ENCODE peak calls at places on chromosomes 13 and 19, in six cellular contexts. One of them, this sample, is unnamed.
A peak's percentile ranks its signal among the peaks of the same experiment; 100 is the strongest.

GRCh38 chr19:48608798-48609263 is 2.3 kb downstream of the SPACA4 start:
- DNase-seq in cardiac fibroblast: peak; percentile 63
- DNase-seq in DND-41: peak; percentile 52
- DNase-seq in astrocyte of the spinal cord: peak; percentile 34
- DNase-seq in psoas muscle: no peak
- DNase-seq in GM23338: peak; percentile 82
- DNase-seq in this sample: peak; percentile 57

GRCh38 chr13:80654638-80655249 is 313.8 kb upstream of the SPRY2 start:
- DNase-seq in cardiac fibroblast: no peak
- DNase-seq in DND-41: no peak
- DNase-seq in astrocyte of the spinal cord: peak; percentile 13
- DNase-seq in psoas muscle: no peak
- DNase-seq in GM23338: peak; percentile 8
- DNase-seq in this sample: no peak

GRCh38 chr19:46529622-46530451 is 34.2 kb upstream of the PNMA8B start:
- DNase-seq in cardiac fibroblast: peak; percentile 78
- DNase-seq in DND-41: peak; percentile 71
- DNase-seq in astrocyte of the spinal cord: peak; percentile 57
- DNase-seq in psoas muscle: peak; percentile 80
- DNase-seq in GM23338: peak; percentile 78
- DNase-seq in this sample: peak; percentile 45

GRCh38 chr19:23406716-23407115 is 11.4 kb upstream of the ZNF91 start:
- DNase-seq in cardiac fibroblast: no peak
- DNase-seq in DND-41: no peak
- DNase-seq in astrocyte of the spinal cord: no peak
- DNase-seq in psoas muscle: no peak
- DNase-seq in GM23338: no peak
- DNase-seq in this sample: no peak

GRCh38 chr19:47447470-47448359 is 24.0 kb downstream of the SLC8A2 start:
- DNase-seq in cardiac fibroblast: peak; percentile 47
- DNase-seq in DND-41: peak; percentile 43
- DNase-seq in astrocyte of the spinal cord: peak; percentile 15
- DNase-seq in psoas muscle: peak; percentile 76
- DNase-seq in GM23338: peak; percentile 99
- DNase-seq in this sample: peak; percentile 59

GRCh38 chr19:42294471-42295137 is 7.3 kb upstream of the PRR19 start:
- DNase-seq in cardiac fibroblast: no peak
- DNase-seq in DND-41: no peak
- DNase-seq in astrocyte of the spinal cord: no peak
- DNase-seq in psoas muscle: no peak
- DNase-seq in GM23338: no peak
- DNase-seq in this sample: no peak

GRCh38 chr13:27528908-27529307 is 78.5 kb upstream of the MTIF3 start:
- DNase-seq in cardiac fibroblast: no peak
- DNase-seq in DND-41: no peak
- DNase-seq in astrocyte of the spinal cord: no peak
- DNase-seq in psoas muscle: no peak
- DNase-seq in GM23338: no peak
- DNase-seq in this sample: no peak

GRCh38 chr19:53076984-53077383 is 26.2 kb downstream of the ZNF160 start:
- DNase-seq in cardiac fibroblast: peak; percentile 70
- DNase-seq in DND-41: peak; percentile 64
- DNase-seq in astrocyte of the spinal cord: peak; percentile 45
- DNase-seq in psoas muscle: no peak
- DNase-seq in GM23338: peak; percentile 97
- DNase-seq in this sample: no peak

GRCh38 chr13:24734951-24735350 is 29.0 kb upstream of the RNF17 start:
- DNase-seq in cardiac fibroblast: no peak
- DNase-seq in DND-41: no peak
- DNase-seq in astrocyte of the spinal cord: no peak
- DNase-seq in psoas muscle: no peak
- DNase-seq in GM23338: no peak
- DNase-seq in this sample: no peak

GRCh38 chr13:26861951-26862350 is 101.4 kb upstream of the GPR12 start:
- DNase-seq in cardiac fibroblast: no peak
- DNase-seq in DND-41: no peak
- DNase-seq in astrocyte of the spinal cord: no peak
- DNase-seq in psoas muscle: no peak
- DNase-seq in GM23338: no peak
- DNase-seq in this sample: no peak

GRCh38 chr19:28843771-28844492 is 369.0 kb downstream of the UQCRFS1 start:
- DNase-seq in cardiac fibroblast: no peak
- DNase-seq in DND-41: no peak
- DNase-seq in astrocyte of the spinal cord: no peak
- DNase-seq in psoas muscle: no peak
- DNase-seq in GM23338: no peak
- DNase-seq in this sample: no peak

GRCh38 chr13:33524086-33524485 is 238.5 kb upstream of the STARD13 start:
- DNase-seq in cardiac fibroblast: peak; percentile 93
- DNase-seq in DND-41: no peak
- DNase-seq in astrocyte of the spinal cord: peak; percentile 95
- DNase-seq in psoas muscle: no peak
- DNase-seq in GM23338: no peak
- DNase-seq in this sample: no peak

GRCh38 chr13:26991508-26992181 is 180.0 kb downstream of the USP12 start:
- DNase-seq in cardiac fibroblast: no peak
- DNase-seq in DND-41: no peak
- DNase-seq in astrocyte of the spinal cord: no peak
- DNase-seq in psoas muscle: no peak
- DNase-seq in GM23338: no peak
- DNase-seq in this sample: no peak

GRCh38 chr13:35252536-35253205 is 223.8 kb downstream of the MAB21L1 start:
- DNase-seq in cardiac fibroblast: no peak
- DNase-seq in DND-41: peak; percentile 52
- DNase-seq in astrocyte of the spinal cord: no peak
- DNase-seq in psoas muscle: no peak
- DNase-seq in GM23338: no peak
- DNase-seq in this sample: peak; percentile 24

GRCh38 chr19:39362682-39363657 is 20.7 kb downstream of the SAMD4B start:
- DNase-seq in cardiac fibroblast: peak; percentile 70
- DNase-seq in DND-41: no peak
- DNase-seq in astrocyte of the spinal cord: peak; percentile 78
- DNase-seq in psoas muscle: no peak
- DNase-seq in GM23338: no peak
- DNase-seq in this sample: no peak

GRCh38 chr13:96822900-96823299 is 171.4 kb downstream of the OXGR1 start:
- DNase-seq in cardiac fibroblast: peak; percentile 54
- DNase-seq in DND-41: no peak
- DNase-seq in astrocyte of the spinal cord: no peak
- DNase-seq in psoas muscle: no peak
- DNase-seq in GM23338: peak; percentile 70
- DNase-seq in this sample: no peak

GRCh38 chr13:96967248-96967745 is 27.0 kb downstream of the OXGR1 start:
- DNase-seq in cardiac fibroblast: peak; percentile 31
- DNase-seq in DND-41: no peak
- DNase-seq in astrocyte of the spinal cord: no peak
- DNase-seq in psoas muscle: no peak
- DNase-seq in GM23338: peak; percentile 72
- DNase-seq in this sample: peak; percentile 31

GRCh38 chr19:16888629-16889371 is at the start of gene F2RL3:
- DNase-seq in cardiac fibroblast: peak; percentile 45
- DNase-seq in DND-41: no peak
- DNase-seq in astrocyte of the spinal cord: no peak
- DNase-seq in psoas muscle: peak; percentile 77
- DNase-seq in GM23338: peak; percentile 39
- DNase-seq in this sample: peak; percentile 12

GRCh38 chr13:77767413-77767812 is 69.9 kb downstream of the SLAIN1 start:
- DNase-seq in cardiac fibroblast: no peak
- DNase-seq in DND-41: no peak
- DNase-seq in astrocyte of the spinal cord: no peak
- DNase-seq in psoas muscle: no peak
- DNase-seq in GM23338: no peak
- DNase-seq in this sample: no peak

GRCh38 chr13:73880365-73880764 is 253.8 kb downstream of the KLF12 start:
- DNase-seq in cardiac fibroblast: peak; percentile 54
- DNase-seq in DND-41: no peak
- DNase-seq in astrocyte of the spinal cord: peak; percentile 62
- DNase-seq in psoas muscle: no peak
- DNase-seq in GM23338: no peak
- DNase-seq in this sample: no peak

GRCh38 chr19:16298334-16298733 is 26.3 kb upstream of the KLF2 start:
- DNase-seq in cardiac fibroblast: no peak
- DNase-seq in DND-41: no peak
- DNase-seq in astrocyte of the spinal cord: no peak
- DNase-seq in psoas muscle: no peak
- DNase-seq in GM23338: no peak
- DNase-seq in this sample: no peak

GRCh38 chr19:1855040-1855827 is 7.0 kb upstream of the REXO1 start:
- DNase-seq in cardiac fibroblast: peak; percentile 90
- DNase-seq in DND-41: peak; percentile 62
- DNase-seq in astrocyte of the spinal cord: peak; percentile 86
- DNase-seq in psoas muscle: peak; percentile 91
- DNase-seq in GM23338: peak; percentile 97
- DNase-seq in this sample: peak; percentile 77

GRCh38 chr13:113616991-113617749 is 32.6 kb downstream of the TFDP1 start:
- DNase-seq in cardiac fibroblast: no peak
- DNase-seq in DND-41: no peak
- DNase-seq in astrocyte of the spinal cord: peak; percentile 54
- DNase-seq in psoas muscle: no peak
- DNase-seq in GM23338: peak; percentile 69
- DNase-seq in this sample: no peak

GRCh38 chr19:56837004-56837403 is 3.5 kb downstream of the PEG3 start:
- DNase-seq in cardiac fibroblast: no peak
- DNase-seq in DND-41: no peak
- DNase-seq in astrocyte of the spinal cord: no peak
- DNase-seq in psoas muscle: no peak
- DNase-seq in GM23338: no peak
- DNase-seq in this sample: no peak

GRCh38 chr13:96817336-96817941 is 176.8 kb downstream of the OXGR1 start:
- DNase-seq in cardiac fibroblast: peak; percentile 66
- DNase-seq in DND-41: no peak
- DNase-seq in astrocyte of the spinal cord: peak; percentile 40
- DNase-seq in psoas muscle: no peak
- DNase-seq in GM23338: peak; percentile 73
- DNase-seq in this sample: peak; percentile 7

GRCh38 chr13:70107498-70108271 is at the start of gene ATXN8OS:
- DNase-seq in cardiac fibroblast: no peak
- DNase-seq in DND-41: no peak
- DNase-seq in astrocyte of the spinal cord: peak; percentile 29
- DNase-seq in psoas muscle: no peak
- DNase-seq in GM23338: peak; percentile 71
- DNase-seq in this sample: no peak

GRCh38 chr13:98549006-98549727 is 27.7 kb downstream of the STK24 start:
- DNase-seq in cardiac fibroblast: peak; percentile 94
- DNase-seq in DND-41: no peak
- DNase-seq in astrocyte of the spinal cord: peak; percentile 84
- DNase-seq in psoas muscle: no peak
- DNase-seq in GM23338: no peak
- DNase-seq in this sample: no peak
- H3K4me3 ChIP-seq in cardiac fibroblast: no peak overlapping the region
- H3K4me3 ChIP-seq in DND-41: no peak overlapping the region
- H3K4me3 ChIP-seq in astrocyte of the spinal cord: no peak overlapping the region
- H3K4me3 ChIP-seq in psoas muscle: no peak overlapping the region
- H3K4me3 ChIP-seq in GM23338: no peak overlapping the region
- H3K4me3 ChIP-seq in this sample: no peak overlapping the region

GRCh38 chr19:18297308-18297707 is 15.9 kb upstream of the JUND start:
- DNase-seq in cardiac fibroblast: no peak
- DNase-seq in DND-41: no peak
- DNase-seq in astrocyte of the spinal cord: no peak
- DNase-seq in psoas muscle: no peak
- DNase-seq in GM23338: no peak
- DNase-seq in this sample: no peak
- H3K4me3 ChIP-seq in cardiac fibroblast: no peak overlapping the region
- H3K4me3 ChIP-seq in DND-41: no peak overlapping the region
- H3K4me3 ChIP-seq in astrocyte of the spinal cord: no peak overlapping the region
- H3K4me3 ChIP-seq in psoas muscle: no peak overlapping the region
- H3K4me3 ChIP-seq in GM23338: no peak overlapping the region
- H3K4me3 ChIP-seq in this sample: no peak overlapping the region

GRCh38 chr13:48121733-48122132 is 26.8 kb upstream of the MED4 start:
- DNase-seq in cardiac fibroblast: no peak
- DNase-seq in DND-41: no peak
- DNase-seq in astrocyte of the spinal cord: no peak
- DNase-seq in psoas muscle: no peak
- DNase-seq in GM23338: no peak
- DNase-seq in this sample: no peak

GRCh38 chr13:48123827-48124226 is 28.9 kb upstream of the MED4 start:
- DNase-seq in cardiac fibroblast: no peak
- DNase-seq in DND-41: no peak
- DNase-seq in astrocyte of the spinal cord: no peak
- DNase-seq in psoas muscle: no peak
- DNase-seq in GM23338: no peak
- DNase-seq in this sample: no peak

GRCh38 chr13:48120246-48120645 is 25.3 kb upstream of the MED4 start:
- DNase-seq in cardiac fibroblast: no peak
- DNase-seq in DND-41: no peak
- DNase-seq in astrocyte of the spinal cord: no peak
- DNase-seq in psoas muscle: no peak
- DNase-seq in GM23338: no peak
- DNase-seq in this sample: no peak

GRCh38 chr13:48126944-48127814 is 32.3 kb upstream of the MED4 start:
- DNase-seq in cardiac fibroblast: peak; percentile 86
- DNase-seq in DND-41: peak; percentile 56
- DNase-seq in astrocyte of the spinal cord: peak; percentile 76
- DNase-seq in psoas muscle: peak; percentile 85
- DNase-seq in GM23338: peak; percentile 88
- DNase-seq in this sample: peak; percentile 82

GRCh38 chr13:48125794-48126228 is 30.9 kb upstream of the MED4 start:
- DNase-seq in cardiac fibroblast: peak; percentile 57
- DNase-seq in DND-41: no peak
- DNase-seq in astrocyte of the spinal cord: peak; percentile 67
- DNase-seq in psoas muscle: no peak
- DNase-seq in GM23338: no peak
- DNase-seq in this sample: no peak
- H3K4me3 ChIP-seq in cardiac fibroblast: no peak overlapping the region
- H3K4me3 ChIP-seq in DND-41: no peak overlapping the region
- H3K4me3 ChIP-seq in astrocyte of the spinal cord: no peak overlapping the region
- H3K4me3 ChIP-seq in psoas muscle: no peak overlapping the region
- H3K4me3 ChIP-seq in GM23338: no peak overlapping the region
- H3K4me3 ChIP-seq in this sample: no peak overlapping the region

GRCh38 chr13:46577656-46578589 is 25.0 kb downstream of the LRCH1 start:
- DNase-seq in cardiac fibroblast: no peak
- DNase-seq in DND-41: peak; percentile 44
- DNase-seq in astrocyte of the spinal cord: no peak
- DNase-seq in psoas muscle: no peak
- DNase-seq in GM23338: no peak
- DNase-seq in this sample: no peak
- H3K4me3 ChIP-seq in cardiac fibroblast: no peak overlapping the region
- H3K4me3 ChIP-seq in DND-41: no peak overlapping the region
- H3K4me3 ChIP-seq in astrocyte of the spinal cord: no peak overlapping the region
- H3K4me3 ChIP-seq in psoas muscle: no peak overlapping the region
- H3K4me3 ChIP-seq in GM23338: no peak overlapping the region
- H3K4me3 ChIP-seq in this sample: no peak overlapping the region

This sample was measured in Jurkat, Clone E6-1.